ENCODE peak calls at places on chromosomes 13 and 19, in ten cellular contexts. One of them, this sample, is unnamed.

GRCh38 chr13:28046981-28047380 is 53.4 kb downstream of the FLT3 start:
- DNase-seq in nephron progenitor cell: no peak
- DNase-seq in PC-9: no peak
- DNase-seq in stimulated activated naive CD8-positive, alpha-beta T cell treated with anti-CD3 and anti-CD28 coated beads, Interleukin-15, Interleukin-2, amounts not matched to agents 100 U/mL and 50 U/mL, for 24 hours: no peak
- DNase-seq in T-helper 17 cell: no peak
- DNase-seq in left colon: no peak
- DNase-seq in brain microvascular endothelial cell: peak; percentile 74
- DNase-seq in stimulated activated naive CD4-positive, alpha-beta T cell: no peak
- DNase-seq in lung microvascular endothelial cell: no peak
- DNase-seq in naive thymus-derived CD4-positive, alpha-beta T cell: no peak
- DNase-seq in this sample: no peak

GRCh38 chr13:28805193-28805819 is 14.8 kb upstream of the MTUS2 start:
- DNase-seq in naive thymus-derived CD4-positive, alpha-beta T cell: no peak
- DNase-seq in brain microvascular endothelial cell: no peak
- DNase-seq in left colon: no peak
- DNase-seq in stimulated activated naive CD4-positive, alpha-beta T cell: no peak
- DNase-seq in nephron progenitor cell: peak; percentile 62
- DNase-seq in stimulated activated naive CD8-positive, alpha-beta T cell treated with anti-CD3 and anti-CD28 coated beads, Interleukin-15, Interleukin-2, amounts not matched to agents 100 U/mL and 50 U/mL, for 24 hours: peak; percentile 64
- DNase-seq in PC-9: peak; percentile 11
- DNase-seq in T-helper 17 cell: no peak
- DNase-seq in lung microvascular endothelial cell: peak; percentile 14
- DNase-seq in this sample: no peak

GRCh38 chr13:66977156-66977555 is 253.0 kb downstream of the PCDH9 start:
- DNase-seq in PC-9: no peak
- DNase-seq in T-helper 17 cell: no peak
- DNase-seq in naive thymus-derived CD4-positive, alpha-beta T cell: no peak
- DNase-seq in stimulated activated naive CD8-positive, alpha-beta T cell treated with anti-CD3 and anti-CD28 coated beads, Interleukin-15, Interleukin-2, amounts not matched to agents 100 U/mL and 50 U/mL, for 24 hours: no peak
- DNase-seq in nephron progenitor cell: no peak
- DNase-seq in left colon: no peak
- DNase-seq in lung microvascular endothelial cell: no peak
- DNase-seq in stimulated activated naive CD4-positive, alpha-beta T cell: no peak
- DNase-seq in brain microvascular endothelial cell: no peak
- DNase-seq in this sample: no peak

GRCh38 chr19:36093687-36094086 is 17.3 kb upstream of the OVOL3 start:
- DNase-seq in PC-9: no peak
- DNase-seq in stimulated activated naive CD8-positive, alpha-beta T cell treated with anti-CD3 and anti-CD28 coated beads, Interleukin-15, Interleukin-2, amounts not matched to agents 100 U/mL and 50 U/mL, for 24 hours: no peak
- DNase-seq in naive thymus-derived CD4-positive, alpha-beta T cell: no peak
- DNase-seq in stimulated activated naive CD4-positive, alpha-beta T cell: no peak
- DNase-seq in nephron progenitor cell: no peak
- DNase-seq in brain microvascular endothelial cell: no peak
- DNase-seq in T-helper 17 cell: no peak
- DNase-seq in lung microvascular endothelial cell: no peak
- DNase-seq in left colon: no peak
- DNase-seq in this sample: no peak

GRCh38 chr19:6616011-6616410 is 25.1 kb upstream of the CD70 start:
- DNase-seq in naive thymus-derived CD4-positive, alpha-beta T cell: no peak
- DNase-seq in lung microvascular endothelial cell: peak; percentile 47
- DNase-seq in T-helper 17 cell: no peak
- DNase-seq in nephron progenitor cell: no peak
- DNase-seq in left colon: no peak
- DNase-seq in stimulated activated naive CD4-positive, alpha-beta T cell: no peak
- DNase-seq in stimulated activated naive CD8-positive, alpha-beta T cell treated with anti-CD3 and anti-CD28 coated beads, Interleukin-15, Interleukin-2, amounts not matched to agents 100 U/mL and 50 U/mL, for 24 hours: no peak
- DNase-seq in PC-9: no peak
- DNase-seq in brain microvascular endothelial cell: no peak
- DNase-seq in this sample: peak; percentile 11

GRCh38 chr13:36778083-36778671 is 40.8 kb upstream of the RFXAP start:
- DNase-seq in stimulated activated naive CD8-positive, alpha-beta T cell treated with anti-CD3 and anti-CD28 coated beads, Interleukin-15, Interleukin-2, amounts not matched to agents 100 U/mL and 50 U/mL, for 24 hours: no peak
- DNase-seq in stimulated activated naive CD4-positive, alpha-beta T cell: no peak
- DNase-seq in left colon: no peak
- DNase-seq in nephron progenitor cell: peak; percentile 54
- DNase-seq in PC-9: peak; percentile 24
- DNase-seq in naive thymus-derived CD4-positive, alpha-beta T cell: no peak
- DNase-seq in T-helper 17 cell: no peak
- DNase-seq in brain microvascular endothelial cell: peak; percentile 72
- DNase-seq in lung microvascular endothelial cell: no peak
- DNase-seq in this sample: no peak

GRCh38 chr19:12052571-12053169 is at the start of gene ZNF878:
- DNase-seq in T-helper 17 cell: peak; percentile 5
- DNase-seq in nephron progenitor cell: peak; percentile 94
- DNase-seq in brain microvascular endothelial cell: peak; percentile 81
- DNase-seq in stimulated activated naive CD4-positive, alpha-beta T cell: peak; percentile 58
- DNase-seq in left colon: peak; percentile 93
- DNase-seq in lung microvascular endothelial cell: peak; percentile 62
- DNase-seq in PC-9: peak; percentile 86
- DNase-seq in naive thymus-derived CD4-positive, alpha-beta T cell: peak; percentile 24
- DNase-seq in stimulated activated naive CD8-positive, alpha-beta T cell treated with anti-CD3 and anti-CD28 coated beads, Interleukin-15, Interleukin-2, amounts not matched to agents 100 U/mL and 50 U/mL, for 24 hours: peak; percentile 81
- DNase-seq in this sample: peak; percentile 81

GRCh38 chr13:89199138-89199537 is 1528.0 kb downstream of the SLITRK5 start:
- DNase-seq in naive thymus-derived CD4-positive, alpha-beta T cell: no peak
- DNase-seq in lung microvascular endothelial cell: no peak
- DNase-seq in brain microvascular endothelial cell: no peak
- DNase-seq in stimulated activated naive CD4-positive, alpha-beta T cell: no peak
- DNase-seq in left colon: no peak
- DNase-seq in T-helper 17 cell: no peak
- DNase-seq in stimulated activated naive CD8-positive, alpha-beta T cell treated with anti-CD3 and anti-CD28 coated beads, Interleukin-15, Interleukin-2, amounts not matched to agents 100 U/mL and 50 U/mL, for 24 hours: no peak
- DNase-seq in PC-9: no peak
- DNase-seq in nephron progenitor cell: no peak
- DNase-seq in this sample: no peak

GRCh38 chr13:41813426-41813825 is 147.5 kb downstream of the VWA8 start:
- DNase-seq in stimulated activated naive CD4-positive, alpha-beta T cell: no peak
- DNase-seq in left colon: no peak
- DNase-seq in brain microvascular endothelial cell: no peak
- DNase-seq in T-helper 17 cell: no peak
- DNase-seq in naive thymus-derived CD4-positive, alpha-beta T cell: no peak
- DNase-seq in nephron progenitor cell: no peak
- DNase-seq in lung microvascular endothelial cell: no peak
- DNase-seq in stimulated activated naive CD8-positive, alpha-beta T cell treated with anti-CD3 and anti-CD28 coated beads, Interleukin-15, Interleukin-2, amounts not matched to agents 100 U/mL and 50 U/mL, for 24 hours: no peak
- DNase-seq in PC-9: no peak
- DNase-seq in this sample: no peak

This sample was measured in foreskin melanocyte.